ENCODE peak calls at places on chromosomes 12 and 14, in ten cellular contexts. One of them, this sample, is unnamed.

GRCh38 chr12:1474059-1474537 is 120.3 kb downstream of the FBXL14 start:
- DNase-seq in stimulated activated naive CD8-positive, alpha-beta T cell treated with anti-CD3 and anti-CD28 coated beads, Interleukin-15, Interleukin-2, amounts not matched to agents 100 U/mL and 50 U/mL, for 24 hours: peak; percentile 21
- DNase-seq in GM20000: no peak
- DNase-seq in esophagus muscularis mucosa: no peak
- DNase-seq in activated naive CD4-positive, alpha-beta T cell treated with anti-CD3 and anti-CD28 coated beads, Interleukin-2, amount 10 ng/mL, durations not matched to agents 7 days and 5 days: no peak
- DNase-seq in CD8-positive, alpha-beta T cell: no peak
- DNase-seq in heart right ventricle: no peak
- DNase-seq in stimulated activated CD8-positive, alpha-beta memory T cell treated with anti-CD3 and anti-CD28 coated beads, Interleukin-12 subunit alpha, Interleukin-12 subunit beta, amount 100 ng/mL, for 4 hours: no peak
- DNase-seq in GM23248: peak; percentile 97
- DNase-seq in ACHN: peak; percentile 100
- DNase-seq in this sample: no peak

GRCh38 chr12:104736307-104736706 is 221.8 kb downstream of the SLC41A2 start:
- DNase-seq in stimulated activated naive CD8-positive, alpha-beta T cell treated with anti-CD3 and anti-CD28 coated beads, Interleukin-15, Interleukin-2, amounts not matched to agents 100 U/mL and 50 U/mL, for 24 hours: no peak
- DNase-seq in GM20000: no peak
- DNase-seq in esophagus muscularis mucosa: no peak
- DNase-seq in activated naive CD4-positive, alpha-beta T cell treated with anti-CD3 and anti-CD28 coated beads, Interleukin-2, amount 10 ng/mL, durations not matched to agents 7 days and 5 days: no peak
- DNase-seq in CD8-positive, alpha-beta T cell: no peak
- DNase-seq in heart right ventricle: no peak
- DNase-seq in stimulated activated CD8-positive, alpha-beta memory T cell treated with anti-CD3 and anti-CD28 coated beads, Interleukin-12 subunit alpha, Interleukin-12 subunit beta, amount 100 ng/mL, for 4 hours: no peak
- DNase-seq in GM23248: peak; percentile 95
- DNase-seq in ACHN: no peak
- DNase-seq in this sample: no peak

GRCh38 chr12:98894412-98895085 is 249.5 kb downstream of the APAF1 start:
- DNase-seq in stimulated activated naive CD8-positive, alpha-beta T cell treated with anti-CD3 and anti-CD28 coated beads, Interleukin-15, Interleukin-2, amounts not matched to agents 100 U/mL and 50 U/mL, for 24 hours: no peak
- DNase-seq in GM20000: peak; percentile 41
- DNase-seq in esophagus muscularis mucosa: no peak
- DNase-seq in activated naive CD4-positive, alpha-beta T cell treated with anti-CD3 and anti-CD28 coated beads, Interleukin-2, amount 10 ng/mL, durations not matched to agents 7 days and 5 days: no peak
- DNase-seq in CD8-positive, alpha-beta T cell: no peak
- DNase-seq in heart right ventricle: no peak
- DNase-seq in stimulated activated CD8-positive, alpha-beta memory T cell treated with anti-CD3 and anti-CD28 coated beads, Interleukin-12 subunit alpha, Interleukin-12 subunit beta, amount 100 ng/mL, for 4 hours: no peak
- DNase-seq in GM23248: peak; percentile 9
- DNase-seq in ACHN: no peak
- DNase-seq in this sample: peak; percentile 62

GRCh38 chr14:70619708-70620107 is 19.3 kb upstream of the MED6 start:
- DNase-seq in stimulated activated naive CD8-positive, alpha-beta T cell treated with anti-CD3 and anti-CD28 coated beads, Interleukin-15, Interleukin-2, amounts not matched to agents 100 U/mL and 50 U/mL, for 24 hours: no peak
- DNase-seq in GM20000: no peak
- DNase-seq in esophagus muscularis mucosa: no peak
- DNase-seq in activated naive CD4-positive, alpha-beta T cell treated with anti-CD3 and anti-CD28 coated beads, Interleukin-2, amount 10 ng/mL, durations not matched to agents 7 days and 5 days: no peak
- DNase-seq in CD8-positive, alpha-beta T cell: no peak
- DNase-seq in heart right ventricle: no peak
- DNase-seq in stimulated activated CD8-positive, alpha-beta memory T cell treated with anti-CD3 and anti-CD28 coated beads, Interleukin-12 subunit alpha, Interleukin-12 subunit beta, amount 100 ng/mL, for 4 hours: no peak
- DNase-seq in GM23248: no peak
- DNase-seq in ACHN: no peak
- DNase-seq in this sample: no peak

GRCh38 chr14:71142375-71143038 is 235.2 kb downstream of the PCNX1 start:
- DNase-seq in stimulated activated naive CD8-positive, alpha-beta T cell treated with anti-CD3 and anti-CD28 coated beads, Interleukin-15, Interleukin-2, amounts not matched to agents 100 U/mL and 50 U/mL, for 24 hours: peak; percentile 41
- DNase-seq in GM20000: peak; percentile 36
- DNase-seq in esophagus muscularis mucosa: no peak
- DNase-seq in activated naive CD4-positive, alpha-beta T cell treated with anti-CD3 and anti-CD28 coated beads, Interleukin-2, amount 10 ng/mL, durations not matched to agents 7 days and 5 days: peak; percentile 50
- DNase-seq in CD8-positive, alpha-beta T cell: peak; percentile 42
- DNase-seq in heart right ventricle: no peak
- DNase-seq in stimulated activated CD8-positive, alpha-beta memory T cell treated with anti-CD3 and anti-CD28 coated beads, Interleukin-12 subunit alpha, Interleukin-12 subunit beta, amount 100 ng/mL, for 4 hours: no peak
- DNase-seq in GM23248: peak; percentile 97
- DNase-seq in ACHN: no peak
- DNase-seq in this sample: no peak

GRCh38 chr14:37594238-37594915 is 672 bp downstream of the FOXA1 start:
- DNase-seq in stimulated activated naive CD8-positive, alpha-beta T cell treated with anti-CD3 and anti-CD28 coated beads, Interleukin-15, Interleukin-2, amounts not matched to agents 100 U/mL and 50 U/mL, for 24 hours: peak; percentile 46
- DNase-seq in GM20000: no peak
- DNase-seq in esophagus muscularis mucosa: no peak
- DNase-seq in activated naive CD4-positive, alpha-beta T cell treated with anti-CD3 and anti-CD28 coated beads, Interleukin-2, amount 10 ng/mL, durations not matched to agents 7 days and 5 days: peak; percentile 47
- DNase-seq in CD8-positive, alpha-beta T cell: no peak
- DNase-seq in heart right ventricle: no peak
- DNase-seq in stimulated activated CD8-positive, alpha-beta memory T cell treated with anti-CD3 and anti-CD28 coated beads, Interleukin-12 subunit alpha, Interleukin-12 subunit beta, amount 100 ng/mL, for 4 hours: no peak
- DNase-seq in GM23248: peak; percentile 82
- DNase-seq in ACHN: peak; percentile 77
- DNase-seq in this sample: no peak

GRCh38 chr14:73428354-73428824 is 30.0 kb downstream of the NUMB start:
- DNase-seq in stimulated activated naive CD8-positive, alpha-beta T cell treated with anti-CD3 and anti-CD28 coated beads, Interleukin-15, Interleukin-2, amounts not matched to agents 100 U/mL and 50 U/mL, for 24 hours: no peak
- DNase-seq in GM20000: no peak
- DNase-seq in esophagus muscularis mucosa: no peak
- DNase-seq in activated naive CD4-positive, alpha-beta T cell treated with anti-CD3 and anti-CD28 coated beads, Interleukin-2, amount 10 ng/mL, durations not matched to agents 7 days and 5 days: no peak
- DNase-seq in CD8-positive, alpha-beta T cell: no peak
- DNase-seq in heart right ventricle: no peak
- DNase-seq in stimulated activated CD8-positive, alpha-beta memory T cell treated with anti-CD3 and anti-CD28 coated beads, Interleukin-12 subunit alpha, Interleukin-12 subunit beta, amount 100 ng/mL, for 4 hours: no peak
- DNase-seq in GM23248: no peak
- DNase-seq in ACHN: peak; percentile 46
- DNase-seq in this sample: no peak

GRCh38 chr14:21536395-21537087 is 10.4 kb upstream of the SALL2 start:
- DNase-seq in stimulated activated naive CD8-positive, alpha-beta T cell treated with anti-CD3 and anti-CD28 coated beads, Interleukin-15, Interleukin-2, amounts not matched to agents 100 U/mL and 50 U/mL, for 24 hours: no peak
- DNase-seq in GM20000: no peak
- DNase-seq in esophagus muscularis mucosa: no peak
- DNase-seq in activated naive CD4-positive, alpha-beta T cell treated with anti-CD3 and anti-CD28 coated beads, Interleukin-2, amount 10 ng/mL, durations not matched to agents 7 days and 5 days: no peak
- DNase-seq in CD8-positive, alpha-beta T cell: no peak
- DNase-seq in heart right ventricle: no peak
- DNase-seq in stimulated activated CD8-positive, alpha-beta memory T cell treated with anti-CD3 and anti-CD28 coated beads, Interleukin-12 subunit alpha, Interleukin-12 subunit beta, amount 100 ng/mL, for 4 hours: no peak
- DNase-seq in GM23248: no peak
- DNase-seq in ACHN: no peak
- DNase-seq in this sample: no peak

GRCh38 chr12:99122959-99123358 is 477.9 kb downstream of the APAF1 start:
- DNase-seq in stimulated activated naive CD8-positive, alpha-beta T cell treated with anti-CD3 and anti-CD28 coated beads, Interleukin-15, Interleukin-2, amounts not matched to agents 100 U/mL and 50 U/mL, for 24 hours: no peak
- DNase-seq in GM20000: no peak
- DNase-seq in esophagus muscularis mucosa: no peak
- DNase-seq in activated naive CD4-positive, alpha-beta T cell treated with anti-CD3 and anti-CD28 coated beads, Interleukin-2, amount 10 ng/mL, durations not matched to agents 7 days and 5 days: no peak
- DNase-seq in CD8-positive, alpha-beta T cell: no peak
- DNase-seq in heart right ventricle: no peak
- DNase-seq in stimulated activated CD8-positive, alpha-beta memory T cell treated with anti-CD3 and anti-CD28 coated beads, Interleukin-12 subunit alpha, Interleukin-12 subunit beta, amount 100 ng/mL, for 4 hours: no peak
- DNase-seq in GM23248: no peak
- DNase-seq in ACHN: no peak
- DNase-seq in this sample: no peak

GRCh38 chr12:68440068-68440581 is 108.0 kb upstream of the MDM1 start:
- DNase-seq in stimulated activated naive CD8-positive, alpha-beta T cell treated with anti-CD3 and anti-CD28 coated beads, Interleukin-15, Interleukin-2, amounts not matched to agents 100 U/mL and 50 U/mL, for 24 hours: no peak
- DNase-seq in GM20000: no peak
- DNase-seq in esophagus muscularis mucosa: no peak
- DNase-seq in activated naive CD4-positive, alpha-beta T cell treated with anti-CD3 and anti-CD28 coated beads, Interleukin-2, amount 10 ng/mL, durations not matched to agents 7 days and 5 days: no peak
- DNase-seq in CD8-positive, alpha-beta T cell: no peak
- DNase-seq in heart right ventricle: no peak
- DNase-seq in stimulated activated CD8-positive, alpha-beta memory T cell treated with anti-CD3 and anti-CD28 coated beads, Interleukin-12 subunit alpha, Interleukin-12 subunit beta, amount 100 ng/mL, for 4 hours: no peak
- DNase-seq in GM23248: peak; percentile 65
- DNase-seq in ACHN: peak; percentile 27
- DNase-seq in this sample: no peak

GRCh38 chr14:26525057-26525456 is 72.8 kb downstream of the NOVA1 start:
- DNase-seq in stimulated activated naive CD8-positive, alpha-beta T cell treated with anti-CD3 and anti-CD28 coated beads, Interleukin-15, Interleukin-2, amounts not matched to agents 100 U/mL and 50 U/mL, for 24 hours: no peak
- DNase-seq in GM20000: no peak
- DNase-seq in esophagus muscularis mucosa: no peak
- DNase-seq in activated naive CD4-positive, alpha-beta T cell treated with anti-CD3 and anti-CD28 coated beads, Interleukin-2, amount 10 ng/mL, durations not matched to agents 7 days and 5 days: no peak
- DNase-seq in CD8-positive, alpha-beta T cell: no peak
- DNase-seq in heart right ventricle: no peak
- DNase-seq in stimulated activated CD8-positive, alpha-beta memory T cell treated with anti-CD3 and anti-CD28 coated beads, Interleukin-12 subunit alpha, Interleukin-12 subunit beta, amount 100 ng/mL, for 4 hours: no peak
- DNase-seq in GM23248: peak; percentile 7
- DNase-seq in ACHN: no peak
- DNase-seq in this sample: no peak

GRCh38 chr12:57127101-57127709 is 1.1 kb upstream of the LRP1 start:
- DNase-seq in stimulated activated naive CD8-positive, alpha-beta T cell treated with anti-CD3 and anti-CD28 coated beads, Interleukin-15, Interleukin-2, amounts not matched to agents 100 U/mL and 50 U/mL, for 24 hours: peak; percentile 54
- DNase-seq in GM20000: peak; percentile 51
- DNase-seq in esophagus muscularis mucosa: no peak
- DNase-seq in activated naive CD4-positive, alpha-beta T cell treated with anti-CD3 and anti-CD28 coated beads, Interleukin-2, amount 10 ng/mL, durations not matched to agents 7 days and 5 days: peak; percentile 62
- DNase-seq in CD8-positive, alpha-beta T cell: peak; percentile 47
- DNase-seq in heart right ventricle: peak; percentile 74
- DNase-seq in stimulated activated CD8-positive, alpha-beta memory T cell treated with anti-CD3 and anti-CD28 coated beads, Interleukin-12 subunit alpha, Interleukin-12 subunit beta, amount 100 ng/mL, for 4 hours: no peak
- DNase-seq in GM23248: peak; percentile 70
- DNase-seq in ACHN: peak; percentile 69
- DNase-seq in this sample: peak; percentile 46

GRCh38 chr12:53078425-53079225 is 565 bp downstream of the SPRYD3 start:
- DNase-seq in stimulated activated naive CD8-positive, alpha-beta T cell treated with anti-CD3 and anti-CD28 coated beads, Interleukin-15, Interleukin-2, amounts not matched to agents 100 U/mL and 50 U/mL, for 24 hours: peak; percentile 54
- DNase-seq in GM20000: no peak
- DNase-seq in esophagus muscularis mucosa: no peak
- DNase-seq in activated naive CD4-positive, alpha-beta T cell treated with anti-CD3 and anti-CD28 coated beads, Interleukin-2, amount 10 ng/mL, durations not matched to agents 7 days and 5 days: no peak
- DNase-seq in CD8-positive, alpha-beta T cell: peak; percentile 77
- DNase-seq in heart right ventricle: no peak
- DNase-seq in stimulated activated CD8-positive, alpha-beta memory T cell treated with anti-CD3 and anti-CD28 coated beads, Interleukin-12 subunit alpha, Interleukin-12 subunit beta, amount 100 ng/mL, for 4 hours: no peak
- DNase-seq in GM23248: peak; percentile 73
- DNase-seq in ACHN: no peak
- DNase-seq in this sample: no peak

GRCh38 chr12:105562727-105563072 is 232.2 kb downstream of the C12orf75 start:
- DNase-seq in stimulated activated naive CD8-positive, alpha-beta T cell treated with anti-CD3 and anti-CD28 coated beads, Interleukin-15, Interleukin-2, amounts not matched to agents 100 U/mL and 50 U/mL, for 24 hours: no peak
- DNase-seq in GM20000: no peak
- DNase-seq in esophagus muscularis mucosa: no peak
- DNase-seq in activated naive CD4-positive, alpha-beta T cell treated with anti-CD3 and anti-CD28 coated beads, Interleukin-2, amount 10 ng/mL, durations not matched to agents 7 days and 5 days: no peak
- DNase-seq in CD8-positive, alpha-beta T cell: no peak
- DNase-seq in heart right ventricle: no peak
- DNase-seq in stimulated activated CD8-positive, alpha-beta memory T cell treated with anti-CD3 and anti-CD28 coated beads, Interleukin-12 subunit alpha, Interleukin-12 subunit beta, amount 100 ng/mL, for 4 hours: no peak
- DNase-seq in GM23248: no peak
- DNase-seq in ACHN: no peak
- DNase-seq in this sample: no peak

GRCh38 chr14:61547186-61548121 is 147.9 kb upstream of the HIF1A start:
- DNase-seq in stimulated activated naive CD8-positive, alpha-beta T cell treated with anti-CD3 and anti-CD28 coated beads, Interleukin-15, Interleukin-2, amounts not matched to agents 100 U/mL and 50 U/mL, for 24 hours: no peak
- DNase-seq in GM20000: no peak
- DNase-seq in esophagus muscularis mucosa: no peak
- DNase-seq in activated naive CD4-positive, alpha-beta T cell treated with anti-CD3 and anti-CD28 coated beads, Interleukin-2, amount 10 ng/mL, durations not matched to agents 7 days and 5 days: no peak
- DNase-seq in CD8-positive, alpha-beta T cell: no peak
- DNase-seq in heart right ventricle: no peak
- DNase-seq in stimulated activated CD8-positive, alpha-beta memory T cell treated with anti-CD3 and anti-CD28 coated beads, Interleukin-12 subunit alpha, Interleukin-12 subunit beta, amount 100 ng/mL, for 4 hours: no peak
- DNase-seq in GM23248: peak; percentile 96
- DNase-seq in ACHN: no peak
- DNase-seq in this sample: no peak

GRCh38 chr12:13005649-13006048 is 5.6 kb upstream of the HEBP1 start:
- DNase-seq in stimulated activated naive CD8-positive, alpha-beta T cell treated with anti-CD3 and anti-CD28 coated beads, Interleukin-15, Interleukin-2, amounts not matched to agents 100 U/mL and 50 U/mL, for 24 hours: no peak
- DNase-seq in GM20000: no peak
- DNase-seq in esophagus muscularis mucosa: no peak
- DNase-seq in activated naive CD4-positive, alpha-beta T cell treated with anti-CD3 and anti-CD28 coated beads, Interleukin-2, amount 10 ng/mL, durations not matched to agents 7 days and 5 days: no peak
- DNase-seq in CD8-positive, alpha-beta T cell: no peak
- DNase-seq in heart right ventricle: no peak
- DNase-seq in stimulated activated CD8-positive, alpha-beta memory T cell treated with anti-CD3 and anti-CD28 coated beads, Interleukin-12 subunit alpha, Interleukin-12 subunit beta, amount 100 ng/mL, for 4 hours: no peak
- DNase-seq in GM23248: no peak
- DNase-seq in ACHN: no peak
- DNase-seq in this sample: no peak

GRCh38 chr14:64246688-64247087 is 47.5 kb downstream of the ESR2 start:
- DNase-seq in stimulated activated naive CD8-positive, alpha-beta T cell treated with anti-CD3 and anti-CD28 coated beads, Interleukin-15, Interleukin-2, amounts not matched to agents 100 U/mL and 50 U/mL, for 24 hours: no peak
- DNase-seq in GM20000: no peak
- DNase-seq in esophagus muscularis mucosa: no peak
- DNase-seq in activated naive CD4-positive, alpha-beta T cell treated with anti-CD3 and anti-CD28 coated beads, Interleukin-2, amount 10 ng/mL, durations not matched to agents 7 days and 5 days: no peak
- DNase-seq in CD8-positive, alpha-beta T cell: no peak
- DNase-seq in heart right ventricle: no peak
- DNase-seq in stimulated activated CD8-positive, alpha-beta memory T cell treated with anti-CD3 and anti-CD28 coated beads, Interleukin-12 subunit alpha, Interleukin-12 subunit beta, amount 100 ng/mL, for 4 hours: no peak
- DNase-seq in GM23248: no peak
- DNase-seq in ACHN: no peak
- DNase-seq in this sample: no peak

GRCh38 chr14:91127411-91127810 is 13.5 kb downstream of the DGLUCY start:
- DNase-seq in stimulated activated naive CD8-positive, alpha-beta T cell treated with anti-CD3 and anti-CD28 coated beads, Interleukin-15, Interleukin-2, amounts not matched to agents 100 U/mL and 50 U/mL, for 24 hours: no peak
- DNase-seq in GM20000: no peak
- DNase-seq in esophagus muscularis mucosa: no peak
- DNase-seq in activated naive CD4-positive, alpha-beta T cell treated with anti-CD3 and anti-CD28 coated beads, Interleukin-2, amount 10 ng/mL, durations not matched to agents 7 days and 5 days: no peak
- DNase-seq in CD8-positive, alpha-beta T cell: no peak
- DNase-seq in heart right ventricle: peak; percentile 68
- DNase-seq in stimulated activated CD8-positive, alpha-beta memory T cell treated with anti-CD3 and anti-CD28 coated beads, Interleukin-12 subunit alpha, Interleukin-12 subunit beta, amount 100 ng/mL, for 4 hours: no peak
- DNase-seq in GM23248: no peak
- DNase-seq in ACHN: no peak
- DNase-seq in this sample: no peak

GRCh38 chr14:53979747-53980642 is 23.4 kb upstream of the BMP4 start:
- DNase-seq in stimulated activated naive CD8-positive, alpha-beta T cell treated with anti-CD3 and anti-CD28 coated beads, Interleukin-15, Interleukin-2, amounts not matched to agents 100 U/mL and 50 U/mL, for 24 hours: no peak
- DNase-seq in GM20000: no peak
- DNase-seq in esophagus muscularis mucosa: no peak
- DNase-seq in activated naive CD4-positive, alpha-beta T cell treated with anti-CD3 and anti-CD28 coated beads, Interleukin-2, amount 10 ng/mL, durations not matched to agents 7 days and 5 days: no peak
- DNase-seq in CD8-positive, alpha-beta T cell: no peak
- DNase-seq in heart right ventricle: peak; percentile 25
- DNase-seq in stimulated activated CD8-positive, alpha-beta memory T cell treated with anti-CD3 and anti-CD28 coated beads, Interleukin-12 subunit alpha, Interleukin-12 subunit beta, amount 100 ng/mL, for 4 hours: no peak
- DNase-seq in GM23248: peak; percentile 56
- DNase-seq in ACHN: peak; percentile 10
- DNase-seq in this sample: no peak

GRCh38 chr12:98509063-98509462 is 6.3 kb upstream of the TMPO start:
- DNase-seq in stimulated activated naive CD8-positive, alpha-beta T cell treated with anti-CD3 and anti-CD28 coated beads, Interleukin-15, Interleukin-2, amounts not matched to agents 100 U/mL and 50 U/mL, for 24 hours: no peak
- DNase-seq in GM20000: no peak
- DNase-seq in esophagus muscularis mucosa: no peak
- DNase-seq in activated naive CD4-positive, alpha-beta T cell treated with anti-CD3 and anti-CD28 coated beads, Interleukin-2, amount 10 ng/mL, durations not matched to agents 7 days and 5 days: no peak
- DNase-seq in CD8-positive, alpha-beta T cell: no peak
- DNase-seq in heart right ventricle: no peak
- DNase-seq in stimulated activated CD8-positive, alpha-beta memory T cell treated with anti-CD3 and anti-CD28 coated beads, Interleukin-12 subunit alpha, Interleukin-12 subunit beta, amount 100 ng/mL, for 4 hours: no peak
- DNase-seq in GM23248: no peak
- DNase-seq in ACHN: no peak
- DNase-seq in this sample: no peak

GRCh38 chr14:29216316-29216715 is 449.7 kb downstream of the FOXG1 start:
- DNase-seq in stimulated activated naive CD8-positive, alpha-beta T cell treated with anti-CD3 and anti-CD28 coated beads, Interleukin-15, Interleukin-2, amounts not matched to agents 100 U/mL and 50 U/mL, for 24 hours: no peak
- DNase-seq in GM20000: no peak
- DNase-seq in esophagus muscularis mucosa: no peak
- DNase-seq in activated naive CD4-positive, alpha-beta T cell treated with anti-CD3 and anti-CD28 coated beads, Interleukin-2, amount 10 ng/mL, durations not matched to agents 7 days and 5 days: no peak
- DNase-seq in CD8-positive, alpha-beta T cell: no peak
- DNase-seq in heart right ventricle: no peak
- DNase-seq in stimulated activated CD8-positive, alpha-beta memory T cell treated with anti-CD3 and anti-CD28 coated beads, Interleukin-12 subunit alpha, Interleukin-12 subunit beta, amount 100 ng/mL, for 4 hours: no peak
- DNase-seq in GM23248: no peak
- DNase-seq in ACHN: no peak
- DNase-seq in this sample: no peak

GRCh38 chr12:129052373-129052772 is 199.1 kb downstream of the GLT1D1 start:
- DNase-seq in stimulated activated naive CD8-positive, alpha-beta T cell treated with anti-CD3 and anti-CD28 coated beads, Interleukin-15, Interleukin-2, amounts not matched to agents 100 U/mL and 50 U/mL, for 24 hours: no peak
- DNase-seq in GM20000: no peak
- DNase-seq in esophagus muscularis mucosa: no peak
- DNase-seq in activated naive CD4-positive, alpha-beta T cell treated with anti-CD3 and anti-CD28 coated beads, Interleukin-2, amount 10 ng/mL, durations not matched to agents 7 days and 5 days: no peak
- DNase-seq in CD8-positive, alpha-beta T cell: no peak
- DNase-seq in heart right ventricle: no peak
- DNase-seq in stimulated activated CD8-positive, alpha-beta memory T cell treated with anti-CD3 and anti-CD28 coated beads, Interleukin-12 subunit alpha, Interleukin-12 subunit beta, amount 100 ng/mL, for 4 hours: no peak
- DNase-seq in GM23248: no peak
- DNase-seq in ACHN: no peak
- DNase-seq in this sample: no peak

GRCh38 chr12:24109381-24110039 is 160.0 kb upstream of the SOX5 start:
- DNase-seq in stimulated activated naive CD8-positive, alpha-beta T cell treated with anti-CD3 and anti-CD28 coated beads, Interleukin-15, Interleukin-2, amounts not matched to agents 100 U/mL and 50 U/mL, for 24 hours: no peak
- DNase-seq in GM20000: peak; percentile 42
- DNase-seq in esophagus muscularis mucosa: no peak
- DNase-seq in activated naive CD4-positive, alpha-beta T cell treated with anti-CD3 and anti-CD28 coated beads, Interleukin-2, amount 10 ng/mL, durations not matched to agents 7 days and 5 days: no peak
- DNase-seq in CD8-positive, alpha-beta T cell: no peak
- DNase-seq in heart right ventricle: no peak
- DNase-seq in stimulated activated CD8-positive, alpha-beta memory T cell treated with anti-CD3 and anti-CD28 coated beads, Interleukin-12 subunit alpha, Interleukin-12 subunit beta, amount 100 ng/mL, for 4 hours: no peak
- DNase-seq in GM23248: peak; percentile 24
- DNase-seq in ACHN: peak; percentile 42
- DNase-seq in this sample: no peak

GRCh38 chr14:93564918-93565317 is 134.2 kb downstream of the UNC79 start:
- DNase-seq in stimulated activated naive CD8-positive, alpha-beta T cell treated with anti-CD3 and anti-CD28 coated beads, Interleukin-15, Interleukin-2, amounts not matched to agents 100 U/mL and 50 U/mL, for 24 hours: no peak
- DNase-seq in GM20000: no peak
- DNase-seq in esophagus muscularis mucosa: no peak
- DNase-seq in activated naive CD4-positive, alpha-beta T cell treated with anti-CD3 and anti-CD28 coated beads, Interleukin-2, amount 10 ng/mL, durations not matched to agents 7 days and 5 days: no peak
- DNase-seq in CD8-positive, alpha-beta T cell: no peak
- DNase-seq in heart right ventricle: no peak
- DNase-seq in stimulated activated CD8-positive, alpha-beta memory T cell treated with anti-CD3 and anti-CD28 coated beads, Interleukin-12 subunit alpha, Interleukin-12 subunit beta, amount 100 ng/mL, for 4 hours: no peak
- DNase-seq in GM23248: no peak
- DNase-seq in ACHN: no peak
- DNase-seq in this sample: no peak

GRCh38 chr12:75738486-75738885 is 227.1 kb upstream of the KRR1 start:
- DNase-seq in stimulated activated naive CD8-positive, alpha-beta T cell treated with anti-CD3 and anti-CD28 coated beads, Interleukin-15, Interleukin-2, amounts not matched to agents 100 U/mL and 50 U/mL, for 24 hours: peak; percentile 39
- DNase-seq in GM20000: peak; percentile 54
- DNase-seq in esophagus muscularis mucosa: no peak
- DNase-seq in activated naive CD4-positive, alpha-beta T cell treated with anti-CD3 and anti-CD28 coated beads, Interleukin-2, amount 10 ng/mL, durations not matched to agents 7 days and 5 days: no peak
- DNase-seq in CD8-positive, alpha-beta T cell: no peak
- DNase-seq in heart right ventricle: no peak
- DNase-seq in stimulated activated CD8-positive, alpha-beta memory T cell treated with anti-CD3 and anti-CD28 coated beads, Interleukin-12 subunit alpha, Interleukin-12 subunit beta, amount 100 ng/mL, for 4 hours: no peak
- DNase-seq in GM23248: peak; percentile 51
- DNase-seq in ACHN: no peak
- DNase-seq in this sample: no peak

GRCh38 chr12:112947314-112947713 is 9.0 kb downstream of the OAS3 start:
- DNase-seq in stimulated activated naive CD8-positive, alpha-beta T cell treated with anti-CD3 and anti-CD28 coated beads, Interleukin-15, Interleukin-2, amounts not matched to agents 100 U/mL and 50 U/mL, for 24 hours: no peak
- DNase-seq in GM20000: no peak
- DNase-seq in esophagus muscularis mucosa: no peak
- DNase-seq in activated naive CD4-positive, alpha-beta T cell treated with anti-CD3 and anti-CD28 coated beads, Interleukin-2, amount 10 ng/mL, durations not matched to agents 7 days and 5 days: no peak
- DNase-seq in CD8-positive, alpha-beta T cell: no peak
- DNase-seq in heart right ventricle: no peak
- DNase-seq in stimulated activated CD8-positive, alpha-beta memory T cell treated with anti-CD3 and anti-CD28 coated beads, Interleukin-12 subunit alpha, Interleukin-12 subunit beta, amount 100 ng/mL, for 4 hours: no peak
- DNase-seq in GM23248: no peak
- DNase-seq in ACHN: no peak
- DNase-seq in this sample: no peak

GRCh38 chr12:92503977-92504966 is 198.5 kb upstream of the PLEKHG7 start:
- DNase-seq in stimulated activated naive CD8-positive, alpha-beta T cell treated with anti-CD3 and anti-CD28 coated beads, Interleukin-15, Interleukin-2, amounts not matched to agents 100 U/mL and 50 U/mL, for 24 hours: no peak
- DNase-seq in GM20000: no peak
- DNase-seq in esophagus muscularis mucosa: no peak
- DNase-seq in activated naive CD4-positive, alpha-beta T cell treated with anti-CD3 and anti-CD28 coated beads, Interleukin-2, amount 10 ng/mL, durations not matched to agents 7 days and 5 days: no peak
- DNase-seq in CD8-positive, alpha-beta T cell: no peak
- DNase-seq in heart right ventricle: peak; percentile 46
- DNase-seq in stimulated activated CD8-positive, alpha-beta memory T cell treated with anti-CD3 and anti-CD28 coated beads, Interleukin-12 subunit alpha, Interleukin-12 subunit beta, amount 100 ng/mL, for 4 hours: no peak
- DNase-seq in GM23248: no peak
- DNase-seq in ACHN: no peak
- DNase-seq in this sample: no peak

GRCh38 chr12:96354326-96354725 is 45.9 kb downstream of the CDK17 start:
- DNase-seq in stimulated activated naive CD8-positive, alpha-beta T cell treated with anti-CD3 and anti-CD28 coated beads, Interleukin-15, Interleukin-2, amounts not matched to agents 100 U/mL and 50 U/mL, for 24 hours: no peak
- DNase-seq in GM20000: no peak
- DNase-seq in esophagus muscularis mucosa: no peak
- DNase-seq in activated naive CD4-positive, alpha-beta T cell treated with anti-CD3 and anti-CD28 coated beads, Interleukin-2, amount 10 ng/mL, durations not matched to agents 7 days and 5 days: no peak
- DNase-seq in CD8-positive, alpha-beta T cell: no peak
- DNase-seq in heart right ventricle: no peak
- DNase-seq in stimulated activated CD8-positive, alpha-beta memory T cell treated with anti-CD3 and anti-CD28 coated beads, Interleukin-12 subunit alpha, Interleukin-12 subunit beta, amount 100 ng/mL, for 4 hours: no peak
- DNase-seq in GM23248: peak; percentile 47
- DNase-seq in ACHN: no peak
- DNase-seq in this sample: no peak

This sample was measured in hippocampal formation.